ENCODE peak calls at places on chromosomes 5 and 9, in ten cellular contexts. One of them, this sample, is unnamed.

GRCh38 chr9:72884521-72884920 is 68.3 kb downstream of the ALDH1A1 start:
- DNase-seq in NCI-H774: no peak
- DNase-seq in NCI-H1092: no peak
- DNase-seq in SW 1271: no peak
- DNase-seq in SHP77 treated with DMSO at 0.1 percent for 48 hours: no peak
- DNase-seq in NCI-H2171 treated with DMSO at 0.1 percent for 48 hours: no peak
- DNase-seq in activated naive CD8-positive, alpha-beta T cell treated with anti-CD3 and anti-CD28 coated beads, Interleukin-2, amount 50 U/mL, for 16 hours: no peak
- DNase-seq in EH: no peak
- DNase-seq in ovary: no peak
- DNase-seq in stimulated activated CD8-positive, alpha-beta memory T cell treated with anti-CD3 and anti-CD28 coated beads, Interleukin-15, amount 100 ng/mL, for 1 hour: no peak
- DNase-seq in this sample: no peak

GRCh38 chr9:87198716-87199115 is 251.4 kb upstream of the GAS1 start:
- DNase-seq in NCI-H774: no peak
- DNase-seq in NCI-H2171 treated with DMSO at 0.1 percent for 48 hours: no peak
- DNase-seq in SW 1271: no peak
- DNase-seq in stimulated activated CD8-positive, alpha-beta memory T cell treated with anti-CD3 and anti-CD28 coated beads, Interleukin-15, amount 100 ng/mL, for 1 hour: no peak
- DNase-seq in NCI-H1092: no peak
- DNase-seq in EH: peak
- DNase-seq in ovary: no peak
- DNase-seq in activated naive CD8-positive, alpha-beta T cell treated with anti-CD3 and anti-CD28 coated beads, Interleukin-2, amount 50 U/mL, for 16 hours: no peak
- DNase-seq in SHP77 treated with DMSO at 0.1 percent for 48 hours: no peak
- DNase-seq in this sample: no peak

GRCh38 chr9:72486606-72486955 is 34.8 kb upstream of the TMC1 start:
- DNase-seq in stimulated activated CD8-positive, alpha-beta memory T cell treated with anti-CD3 and anti-CD28 coated beads, Interleukin-15, amount 100 ng/mL, for 1 hour: no peak
- DNase-seq in activated naive CD8-positive, alpha-beta T cell treated with anti-CD3 and anti-CD28 coated beads, Interleukin-2, amount 50 U/mL, for 16 hours: no peak
- DNase-seq in EH: no peak
- DNase-seq in NCI-H774: no peak
- DNase-seq in SHP77 treated with DMSO at 0.1 percent for 48 hours: no peak
- DNase-seq in NCI-H1092: no peak
- DNase-seq in ovary: no peak
- DNase-seq in NCI-H2171 treated with DMSO at 0.1 percent for 48 hours: no peak
- DNase-seq in SW 1271: no peak
- DNase-seq in this sample: no peak

GRCh38 chr9:113633782-113634596 is 170.5 kb downstream of the RGS3 start:
- DNase-seq in NCI-H1092: no peak
- DNase-seq in stimulated activated CD8-positive, alpha-beta memory T cell treated with anti-CD3 and anti-CD28 coated beads, Interleukin-15, amount 100 ng/mL, for 1 hour: no peak
- DNase-seq in ovary: peak
- DNase-seq in EH: no peak
- DNase-seq in SHP77 treated with DMSO at 0.1 percent for 48 hours: no peak
- DNase-seq in SW 1271: no peak
- DNase-seq in activated naive CD8-positive, alpha-beta T cell treated with anti-CD3 and anti-CD28 coated beads, Interleukin-2, amount 50 U/mL, for 16 hours: no peak
- DNase-seq in NCI-H774: no peak
- DNase-seq in NCI-H2171 treated with DMSO at 0.1 percent for 48 hours: no peak
- DNase-seq in this sample: no peak

GRCh38 chr9:126067031-126067734 is 259.4 kb upstream of the MVB12B start:
- DNase-seq in NCI-H774: no peak
- DNase-seq in NCI-H2171 treated with DMSO at 0.1 percent for 48 hours: no peak
- DNase-seq in SHP77 treated with DMSO at 0.1 percent for 48 hours: no peak
- DNase-seq in ovary: no peak
- DNase-seq in NCI-H1092: no peak
- DNase-seq in stimulated activated CD8-positive, alpha-beta memory T cell treated with anti-CD3 and anti-CD28 coated beads, Interleukin-15, amount 100 ng/mL, for 1 hour: no peak
- DNase-seq in SW 1271: no peak
- DNase-seq in EH: no peak
- DNase-seq in activated naive CD8-positive, alpha-beta T cell treated with anti-CD3 and anti-CD28 coated beads, Interleukin-2, amount 50 U/mL, for 16 hours: no peak
- DNase-seq in this sample: no peak

GRCh38 chr9:113614843-113615648 is 151.5 kb downstream of the RGS3 start:
- DNase-seq in stimulated activated CD8-positive, alpha-beta memory T cell treated with anti-CD3 and anti-CD28 coated beads, Interleukin-15, amount 100 ng/mL, for 1 hour: no peak
- DNase-seq in SHP77 treated with DMSO at 0.1 percent for 48 hours: no peak
- DNase-seq in NCI-H1092: no peak
- DNase-seq in activated naive CD8-positive, alpha-beta T cell treated with anti-CD3 and anti-CD28 coated beads, Interleukin-2, amount 50 U/mL, for 16 hours: no peak
- DNase-seq in ovary: peak
- DNase-seq in EH: peak
- DNase-seq in SW 1271: no peak
- DNase-seq in NCI-H774: no peak
- DNase-seq in NCI-H2171 treated with DMSO at 0.1 percent for 48 hours: no peak
- DNase-seq in this sample: peak

GRCh38 chr9:113966394-113966793 is 90.3 kb downstream of the ZNF618 start:
- DNase-seq in activated naive CD8-positive, alpha-beta T cell treated with anti-CD3 and anti-CD28 coated beads, Interleukin-2, amount 50 U/mL, for 16 hours: no peak
- DNase-seq in NCI-H1092: no peak
- DNase-seq in SW 1271: no peak
- DNase-seq in NCI-H774: no peak
- DNase-seq in ovary: no peak
- DNase-seq in EH: no peak
- DNase-seq in SHP77 treated with DMSO at 0.1 percent for 48 hours: no peak
- DNase-seq in NCI-H2171 treated with DMSO at 0.1 percent for 48 hours: no peak
- DNase-seq in stimulated activated CD8-positive, alpha-beta memory T cell treated with anti-CD3 and anti-CD28 coated beads, Interleukin-15, amount 100 ng/mL, for 1 hour: no peak
- DNase-seq in this sample: no peak

GRCh38 chr5:135127604-135128240 is 93.7 kb upstream of the PITX1 start:
- DNase-seq in stimulated activated CD8-positive, alpha-beta memory T cell treated with anti-CD3 and anti-CD28 coated beads, Interleukin-15, amount 100 ng/mL, for 1 hour: no peak
- DNase-seq in NCI-H1092: no peak
- DNase-seq in SW 1271: no peak
- DNase-seq in NCI-H2171 treated with DMSO at 0.1 percent for 48 hours: no peak
- DNase-seq in NCI-H774: no peak
- DNase-seq in activated naive CD8-positive, alpha-beta T cell treated with anti-CD3 and anti-CD28 coated beads, Interleukin-2, amount 50 U/mL, for 16 hours: no peak
- DNase-seq in ovary: no peak
- DNase-seq in EH: peak
- DNase-seq in SHP77 treated with DMSO at 0.1 percent for 48 hours: peak
- DNase-seq in this sample: no peak

GRCh38 chr9:13478235-13478634 is 198.7 kb upstream of the MPDZ start:
- DNase-seq in SHP77 treated with DMSO at 0.1 percent for 48 hours: no peak
- DNase-seq in stimulated activated CD8-positive, alpha-beta memory T cell treated with anti-CD3 and anti-CD28 coated beads, Interleukin-15, amount 100 ng/mL, for 1 hour: no peak
- DNase-seq in EH: peak
- DNase-seq in NCI-H2171 treated with DMSO at 0.1 percent for 48 hours: no peak
- DNase-seq in NCI-H1092: no peak
- DNase-seq in NCI-H774: no peak
- DNase-seq in ovary: no peak
- DNase-seq in activated naive CD8-positive, alpha-beta T cell treated with anti-CD3 and anti-CD28 coated beads, Interleukin-2, amount 50 U/mL, for 16 hours: no peak
- DNase-seq in SW 1271: no peak
- DNase-seq in this sample: no peak

GRCh38 chr5:111121926-111122325 is 29.8 kb downstream of the WDR36 start:
- DNase-seq in NCI-H774: no peak
- DNase-seq in EH: no peak
- DNase-seq in SW 1271: no peak
- DNase-seq in NCI-H2171 treated with DMSO at 0.1 percent for 48 hours: no peak
- DNase-seq in SHP77 treated with DMSO at 0.1 percent for 48 hours: no peak
- DNase-seq in NCI-H1092: no peak
- DNase-seq in activated naive CD8-positive, alpha-beta T cell treated with anti-CD3 and anti-CD28 coated beads, Interleukin-2, amount 50 U/mL, for 16 hours: no peak
- DNase-seq in ovary: no peak
- DNase-seq in stimulated activated CD8-positive, alpha-beta memory T cell treated with anti-CD3 and anti-CD28 coated beads, Interleukin-15, amount 100 ng/mL, for 1 hour: no peak
- DNase-seq in this sample: no peak

GRCh38 chr5:41973887-41974286 is 48.8 kb downstream of the FBXO4 start:
- DNase-seq in ovary: no peak
- DNase-seq in SW 1271: no peak
- DNase-seq in NCI-H1092: no peak
- DNase-seq in SHP77 treated with DMSO at 0.1 percent for 48 hours: no peak
- DNase-seq in stimulated activated CD8-positive, alpha-beta memory T cell treated with anti-CD3 and anti-CD28 coated beads, Interleukin-15, amount 100 ng/mL, for 1 hour: no peak
- DNase-seq in activated naive CD8-positive, alpha-beta T cell treated with anti-CD3 and anti-CD28 coated beads, Interleukin-2, amount 50 U/mL, for 16 hours: no peak
- DNase-seq in NCI-H2171 treated with DMSO at 0.1 percent for 48 hours: no peak
- DNase-seq in EH: no peak
- DNase-seq in NCI-H774: no peak
- DNase-seq in this sample: no peak

GRCh38 chr5:179346401-179346800 is 1.1 kb upstream of the ADAMTS2 start:
- DNase-seq in ovary: no peak
- DNase-seq in SHP77 treated with DMSO at 0.1 percent for 48 hours: no peak
- DNase-seq in NCI-H774: no peak
- DNase-seq in activated naive CD8-positive, alpha-beta T cell treated with anti-CD3 and anti-CD28 coated beads, Interleukin-2, amount 50 U/mL, for 16 hours: no peak
- DNase-seq in stimulated activated CD8-positive, alpha-beta memory T cell treated with anti-CD3 and anti-CD28 coated beads, Interleukin-15, amount 100 ng/mL, for 1 hour: no peak
- DNase-seq in EH: peak
- DNase-seq in NCI-H1092: no peak
- DNase-seq in SW 1271: no peak
- DNase-seq in NCI-H2171 treated with DMSO at 0.1 percent for 48 hours: no peak
- DNase-seq in this sample: no peak

GRCh38 chr9:99998266-99998665 is 91.8 kb downstream of the STX17 start:
- DNase-seq in NCI-H1092: no peak
- DNase-seq in NCI-H774: no peak
- DNase-seq in SHP77 treated with DMSO at 0.1 percent for 48 hours: no peak
- DNase-seq in stimulated activated CD8-positive, alpha-beta memory T cell treated with anti-CD3 and anti-CD28 coated beads, Interleukin-15, amount 100 ng/mL, for 1 hour: no peak
- DNase-seq in NCI-H2171 treated with DMSO at 0.1 percent for 48 hours: no peak
- DNase-seq in SW 1271: no peak
- DNase-seq in activated naive CD8-positive, alpha-beta T cell treated with anti-CD3 and anti-CD28 coated beads, Interleukin-2, amount 50 U/mL, for 16 hours: no peak
- DNase-seq in EH: no peak
- DNase-seq in ovary: no peak
- DNase-seq in this sample: no peak

GRCh38 chr5:78908173-78908901 is 76.8 kb downstream of the ARSB start:
- DNase-seq in activated naive CD8-positive, alpha-beta T cell treated with anti-CD3 and anti-CD28 coated beads, Interleukin-2, amount 50 U/mL, for 16 hours: no peak
- DNase-seq in NCI-H1092: peak
- DNase-seq in SHP77 treated with DMSO at 0.1 percent for 48 hours: peak
- DNase-seq in ovary: no peak
- DNase-seq in SW 1271: no peak
- DNase-seq in NCI-H2171 treated with DMSO at 0.1 percent for 48 hours: peak
- DNase-seq in stimulated activated CD8-positive, alpha-beta memory T cell treated with anti-CD3 and anti-CD28 coated beads, Interleukin-15, amount 100 ng/mL, for 1 hour: no peak
- DNase-seq in EH: peak
- DNase-seq in NCI-H774: peak
- DNase-seq in this sample: peak

GRCh38 chr5:133508845-133509741 is 103.2 kb downstream of the FSTL4 start:
- DNase-seq in EH: no peak
- DNase-seq in NCI-H1092: no peak
- DNase-seq in stimulated activated CD8-positive, alpha-beta memory T cell treated with anti-CD3 and anti-CD28 coated beads, Interleukin-15, amount 100 ng/mL, for 1 hour: no peak
- DNase-seq in NCI-H2171 treated with DMSO at 0.1 percent for 48 hours: no peak
- DNase-seq in ovary: no peak
- DNase-seq in NCI-H774: no peak
- DNase-seq in SW 1271: no peak
- DNase-seq in SHP77 treated with DMSO at 0.1 percent for 48 hours: no peak
- DNase-seq in activated naive CD8-positive, alpha-beta T cell treated with anti-CD3 and anti-CD28 coated beads, Interleukin-2, amount 50 U/mL, for 16 hours: no peak
- DNase-seq in this sample: no peak

GRCh38 chr5:138000102-138000723 is 32.7 kb downstream of the FAM13B start:
- DNase-seq in SW 1271: no peak
- DNase-seq in EH: peak
- DNase-seq in SHP77 treated with DMSO at 0.1 percent for 48 hours: no peak
- DNase-seq in NCI-H774: no peak
- DNase-seq in NCI-H1092: no peak
- DNase-seq in ovary: peak
- DNase-seq in activated naive CD8-positive, alpha-beta T cell treated with anti-CD3 and anti-CD28 coated beads, Interleukin-2, amount 50 U/mL, for 16 hours: no peak
- DNase-seq in NCI-H2171 treated with DMSO at 0.1 percent for 48 hours: no peak
- DNase-seq in stimulated activated CD8-positive, alpha-beta memory T cell treated with anti-CD3 and anti-CD28 coated beads, Interleukin-15, amount 100 ng/mL, for 1 hour: no peak
- DNase-seq in this sample: peak

GRCh38 chr5:107467137-107467932 is 203.4 kb downstream of the EFNA5 start:
- DNase-seq in NCI-H774: no peak
- DNase-seq in SHP77 treated with DMSO at 0.1 percent for 48 hours: no peak
- DNase-seq in SW 1271: no peak
- DNase-seq in stimulated activated CD8-positive, alpha-beta memory T cell treated with anti-CD3 and anti-CD28 coated beads, Interleukin-15, amount 100 ng/mL, for 1 hour: no peak
- DNase-seq in activated naive CD8-positive, alpha-beta T cell treated with anti-CD3 and anti-CD28 coated beads, Interleukin-2, amount 50 U/mL, for 16 hours: no peak
- DNase-seq in NCI-H1092: no peak
- DNase-seq in EH: no peak
- DNase-seq in ovary: no peak
- DNase-seq in NCI-H2171 treated with DMSO at 0.1 percent for 48 hours: no peak
- DNase-seq in this sample: no peak

GRCh38 chr9:27168496-27168895 is 59.5 kb downstream of the TEK start:
- DNase-seq in EH: no peak
- DNase-seq in stimulated activated CD8-positive, alpha-beta memory T cell treated with anti-CD3 and anti-CD28 coated beads, Interleukin-15, amount 100 ng/mL, for 1 hour: no peak
- DNase-seq in activated naive CD8-positive, alpha-beta T cell treated with anti-CD3 and anti-CD28 coated beads, Interleukin-2, amount 50 U/mL, for 16 hours: no peak
- DNase-seq in ovary: no peak
- DNase-seq in NCI-H2171 treated with DMSO at 0.1 percent for 48 hours: no peak
- DNase-seq in NCI-H1092: no peak
- DNase-seq in SW 1271: no peak
- DNase-seq in NCI-H774: no peak
- DNase-seq in SHP77 treated with DMSO at 0.1 percent for 48 hours: no peak
- DNase-seq in this sample: no peak